ENCODE peak calls at places on chromosomes 11 and 22, in nine cellular contexts. X is B cell; L is MCF 10A; S is NAMALWA; N is BJ; H is stimulated activated CD4-positive, alpha-beta T cell treated with anti-CD3 and anti-CD28 coated beads, Interleukin-12 subunit alpha, Interleukin-12 subunit beta, amount 100 ng/mL, for 48 hours; W is hepatic stellate cell; B is OCI-LY7; F is fibroblast of villous mesenchyme. G is an unnamed sample.

GRCh38 chr11:45252134-45252856 is 33.8 kb downstream of the SYT13 start:
- DNase-seq in H (peak; percentile 18), L (peak; percentile 73), W (peak; percentile 33), X (no peak), S (peak; percentile 73), B (peak; percentile 44), N (no peak), F (peak; percentile 20), G (peak; percentile 96)

GRCh38 chr22:46881373-46882118 is 119.1 kb downstream of the TBC1D22A start:
- DNase-seq in F (no peak), S (no peak), N (no peak), L (peak; percentile 16), W (peak; percentile 23), H (no peak), B (no peak), X (no peak), G (no peak)

GRCh38 chr11:9385288-9385902 is 943 bp downstream of the IPO7 start:
- DNase-seq in B (peak; percentile 40), X (peak; percentile 25), H (peak; percentile 5), N (no peak), S (peak; percentile 48), F (no peak), L (no peak), W (peak; percentile 66), G (no peak)

GRCh38 chr11:118841469-118842222 is 42.0 kb upstream of the CXCR5 start:
- DNase-seq in L (no peak), B (peak; percentile 34), F (peak; percentile 19), N (no peak), X (peak; percentile 44), H (peak; percentile 62), W (no peak), S (no peak), G (no peak)

GRCh38 chr22:25553131-25553530 is 11.3 kb upstream of the GRK3 start:
- DNase-seq in W (no peak), B (no peak), H (no peak), X (no peak), L (no peak), S (no peak), N (no peak), F (no peak), G (no peak)

GRCh38 chr22:29044657-29045176 is 16.9 kb downstream of the C22orf31 start:
- DNase-seq in X (no peak), N (no peak), W (peak; percentile 54), S (no peak), F (peak; percentile 76), H (no peak), L (peak; percentile 49), B (no peak), G (no peak)

GRCh38 chr11:45653277-45653676 is 12.1 kb downstream of the CHST1 start:
- DNase-seq in W (no peak), L (no peak), B (no peak), F (no peak), H (no peak), S (no peak), N (no peak), X (no peak), G (no peak)

GRCh38 chr11:78432058-78432515 is 14.5 kb upstream of the GAB2 start:
- DNase-seq in H (no peak), F (peak; percentile 33), N (no peak), W (no peak), S (peak; percentile 17), X (no peak), L (peak; percentile 30), B (no peak), G (no peak)

GRCh38 chr22:48464246-48464645 is 1363.4 kb downstream of the BRD1 start:
- DNase-seq in F (no peak), N (no peak), H (no peak), L (no peak), W (no peak), X (no peak), B (no peak), S (no peak), G (no peak)

GRCh38 chr11:117444256-117445096 is 116.8 kb downstream of the CEP164 start:
- DNase-seq in H (no peak), F (no peak), S (no peak), L (no peak), X (no peak), W (no peak), B (no peak), N (no peak), G (no peak)

GRCh38 chr11:72519220-72519881 is 85.0 kb upstream of the CLPB start:
- DNase-seq in H (no peak), W (peak; percentile 29), L (no peak), B (no peak), S (no peak), F (peak; percentile 34), X (no peak), N (no peak), G (no peak)

GRCh38 chr11:122601131-122602125 is 54.1 kb upstream of the UBASH3B start:
- DNase-seq in X (no peak), W (no peak), B (no peak), H (no peak), S (no peak), L (peak; percentile 45), N (peak; percentile 65), F (peak; percentile 81), G (no peak)

GRCh38 chr22:41429232-41429945 is 17.2 kb downstream of the TOB2 start:
- DNase-seq in S (no peak), F (no peak), X (no peak), N (no peak), L (peak; percentile 22), W (no peak), H (no peak), B (no peak), G (no peak)

GRCh38 chr11:13720940-13721339 is 52.5 kb downstream of the FAR1 start:
- DNase-seq in S (no peak), F (no peak), L (peak; percentile 24), X (no peak), W (no peak), H (no peak), B (no peak), N (no peak), G (no peak)

GRCh38 chr11:116189378-116190170 is 583.2 kb downstream of the BUD13 start:
- DNase-seq in H (no peak), B (no peak), N (no peak), S (no peak), X (no peak), W (no peak), L (no peak), F (no peak), G (no peak)

GRCh38 chr11:3835100-3835485 is 5.7 kb downstream of the RHOG start:
- DNase-seq in W (no peak), H (no peak), L (no peak), X (no peak), F (no peak), N (no peak), B (no peak), S (no peak), G (no peak)

GRCh38 chr11:29645373-29645772 is 371.5 kb downstream of the KCNA4 start:
- DNase-seq in X (no peak), H (no peak), N (no peak), L (no peak), S (no peak), B (no peak), W (no peak), F (no peak), G (no peak)

GRCh38 chr22:37674951-37675929 is at the start of gene LGALS1:
- DNase-seq in H (peak; percentile 65), S (peak; percentile 43), F (peak; percentile 99), L (peak; percentile 95), N (peak; percentile 85), W (peak; percentile 96), B (peak; percentile 47), X (peak; percentile 71), G (no peak)

GRCh38 chr11:44611687-44612437 is 46.4 kb downstream of the CD82 start:
- DNase-seq in B (peak; percentile 23), X (peak; percentile 86), S (peak; percentile 43), W (no peak), N (no peak), L (no peak), F (no peak), H (peak; percentile 39), G (no peak)

GRCh38 chr22:38414009-38414395 is 41.0 kb downstream of the KCNJ4 start:
- DNase-seq in B (no peak), W (no peak), H (no peak), S (no peak), L (no peak), N (no peak), X (peak; percentile 31), F (no peak), G (no peak)

GRCh38 chr11:2549876-2550605 is 105.2 kb downstream of the KCNQ1 start:
- DNase-seq in B (no peak), N (no peak), X (no peak), W (no peak), L (no peak), F (no peak), H (no peak), S (no peak), G (no peak)

GRCh38 chr11:22244986-22245592 is 52.2 kb downstream of the ANO5 start:
- DNase-seq in L (peak; percentile 43), B (peak; percentile 44), S (peak; percentile 56), X (no peak), N (no peak), H (peak; percentile 3), W (peak; percentile 0), F (peak; percentile 6), G (peak; percentile 25)

GRCh38 chr11:67634366-67635230 is 4.9 kb upstream of the NUDT8 start:
- DNase-seq in W (no peak), B (no peak), F (no peak), L (no peak), H (no peak), S (no peak), X (peak; percentile 14), N (no peak), G (no peak)

GRCh38 chr11:130874955-130875531 is 41.2 kb downstream of the SNX19 start:
- DNase-seq in B (no peak), S (no peak), F (no peak), L (no peak), H (no peak), W (no peak), N (no peak), X (no peak), G (no peak)

GRCh38 chr11:28666632-28667031 is 558.4 kb downstream of the METTL15 start:
- DNase-seq in B (no peak), F (peak; percentile 42), W (no peak), H (no peak), X (no peak), S (no peak), L (no peak), N (peak; percentile 74), G (no peak)

GRCh38 chr11:72040497-72041363 is 39.6 kb downstream of the NUMA1 start:
- DNase-seq in N (peak; percentile 66), H (peak; percentile 70), B (peak; percentile 72), W (peak; percentile 87), X (peak; percentile 47), L (peak; percentile 91), S (peak; percentile 83), F (peak; percentile 97), G (peak; percentile 50)

GRCh38 chr11:34921156-34921555 is 4.7 kb downstream of the PDHX start:
- DNase-seq in H (no peak), S (no peak), W (no peak), B (no peak), L (no peak), X (no peak), N (no peak), F (no peak), G (no peak)

GRCh38 chr11:69541501-69542313 is 60.2 kb downstream of the LINC01488 start:
- DNase-seq in L (peak; percentile 17), W (no peak), B (no peak), S (no peak), N (no peak), H (no peak), F (no peak), X (no peak), G (no peak)

GRCh38 chr11:65639623-65640482 is 2.0 kb downstream of the SIPA1 start:
- DNase-seq in S (peak; percentile 99), X (peak; percentile 86), L (no peak), N (no peak), W (no peak), F (no peak), B (peak; percentile 99), H (no peak), G (no peak)

GRCh38 chr22:42841444-42841843 is 15.6 kb downstream of the ARFGAP3 start:
- DNase-seq in X (no peak), L (no peak), S (no peak), B (no peak), F (no peak), H (no peak), N (no peak), W (peak; percentile 63), G (no peak)

GRCh38 chr11:128525411-128526243 is 61.7 kb downstream of the ETS1 start:
- DNase-seq in H (no peak), N (peak; percentile 57), L (no peak), W (no peak), S (no peak), X (no peak), F (peak; percentile 48), B (no peak), G (no peak)

G was measured in H1.